ENCODE peak calls at places on chromosomes 5 and 9, in ten cellular contexts. Z, R, J, S, F, D, K, B, L and O are unnamed samples.

GRCh38 chr5:2027790-2028189 is 145.1 kb upstream of the IRX4 start:
- DNase-seq in Z (no peak), R (no peak), J (no peak), S (no peak), F (no peak), D (no peak), K (no peak), B (no peak), L (no peak), O (no peak)

GRCh38 chr5:68845121-68845520 is 248.7 kb upstream of the SLC30A5 start:
- DNase-seq in Z (no peak), R (no peak), J (no peak), S (no peak), F (no peak), D (peak; percentile 64), K (no peak), B (peak; percentile 15), L (peak; percentile 69), O (no peak)

GRCh38 chr5:123115020-123115419 is 26.0 kb downstream of the PRDM6 start:
- DNase-seq in Z (no peak), R (no peak), J (no peak), S (no peak), F (no peak), D (no peak), K (no peak), B (no peak), L (peak; percentile 19), O (no peak)

GRCh38 chr5:150139334-150139733 is 16.3 kb downstream of the PDGFRB start:
- DNase-seq in Z (no peak), R (no peak), J (no peak), S (no peak), F (no peak), D (no peak), K (no peak), B (peak; percentile 66), L (peak; percentile 60), O (no peak)

GRCh38 chr5:67966712-67967111 is 248.8 kb upstream of the PIK3R1 start:
- DNase-seq in Z (no peak), R (no peak), J (no peak), S (no peak), F (no peak), D (no peak), K (no peak), B (no peak), L (no peak), O (no peak)

GRCh38 chr5:82353522-82353921 is 75.4 kb upstream of the RPS23 start:
- DNase-seq in Z (no peak), R (no peak), J (no peak), S (no peak), F (no peak), D (no peak), K (no peak), B (no peak), L (no peak), O (no peak)

GRCh38 chr9:92807757-92808725 is 43.4 kb upstream of the BICD2 start:
- DNase-seq in Z (no peak), R (peak; percentile 53), J (no peak), S (no peak), F (peak; percentile 34), D (no peak), K (peak; percentile 76), B (no peak), L (peak; percentile 16), O (no peak)

GRCh38 chr5:59810041-59810440 is 83.5 kb downstream of the PDE4D start:
- DNase-seq in Z (peak; percentile 82), R (peak; percentile 81), J (peak; percentile 83), S (peak; percentile 67), F (peak; percentile 50), D (peak; percentile 55), K (peak; percentile 86), B (peak; percentile 83), L (peak; percentile 92), O (peak; percentile 83)

GRCh38 chr5:156475831-156476551 is 149.0 kb downstream of the SGCD start:
- DNase-seq in Z (peak; percentile 70), R (peak; percentile 60), J (no peak), S (no peak), F (no peak), D (no peak), K (no peak), B (peak; percentile 97), L (peak; percentile 93), O (no peak)

GRCh38 chr5:109876941-109877669 is 187.4 kb downstream of the MAN2A1 start:
- DNase-seq in Z (no peak), R (no peak), J (no peak), S (no peak), F (no peak), D (peak; percentile 94), K (no peak), B (peak; percentile 26), L (peak; percentile 74), O (no peak)

GRCh38 chr5:113421643-113422132 is 13.1 kb downstream of the TSSK1B start:
- DNase-seq in Z (no peak), R (no peak), J (no peak), S (no peak), F (no peak), D (no peak), K (no peak), B (no peak), L (no peak), O (no peak)
- TF ChIP-seq CTCF in Z (no peak), R (no peak), J (no peak), S (no peak), F (no peak), D (no peak), K (no peak), B (no peak), L (no peak), O (no peak)

GRCh38 chr9:89225587-89225986 is 47.0 kb upstream of the SHC3 start:
- DNase-seq in Z (no peak), R (no peak), J (no peak), S (no peak), F (no peak), D (no peak), K (no peak), B (peak; percentile 59), L (peak; percentile 5), O (no peak)

GRCh38 chr9:89223398-89223977 is 44.9 kb upstream of the SHC3 start:
- DNase-seq in Z (no peak), R (no peak), J (no peak), S (no peak), F (no peak), D (no peak), K (no peak), B (no peak), L (peak; percentile 14), O (no peak)

GRCh38 chr9:89226076-89226475 is 47.5 kb upstream of the SHC3 start:
- DNase-seq in Z (no peak), R (no peak), J (no peak), S (no peak), F (no peak), D (no peak), K (no peak), B (peak; percentile 18), L (no peak), O (no peak)
- H3K4me3 ChIP-seq in Z (no peak overlapping the region), R (no peak overlapping the region), J (no peak overlapping the region), S (no peak overlapping the region), F (no peak overlapping the region), D (no peak overlapping the region), K (no peak overlapping the region), B (no peak overlapping the region), L (no peak overlapping the region), O (no peak overlapping the region)

GRCh38 chr9:99855467-99856176 is 33.9 kb downstream of the NR4A3 start:
- DNase-seq in Z (no peak), R (no peak), J (no peak), S (no peak), F (no peak), D (no peak), K (no peak), B (no peak), L (no peak), O (no peak)
- TF ChIP-seq CTCF in Z (no peak), R (no peak), J (no peak), S (no peak), F (no peak), D (no peak), K (no peak), B (no peak), L (peak; percentile 3), O (no peak)

GRCh38 chr9:37324261-37324683 is 98.2 kb upstream of the GRHPR start:
- DNase-seq in Z (no peak), R (no peak), J (no peak), S (no peak), F (no peak), D (no peak), K (no peak), B (peak; percentile 34), L (peak; percentile 8), O (peak; percentile 61)
- H3K4me3 ChIP-seq in Z (no peak overlapping the region), R (no peak overlapping the region), J (no peak overlapping the region), S (no peak overlapping the region), F (no peak overlapping the region), D (no peak overlapping the region), K (no peak overlapping the region), B (no peak overlapping the region), L (no peak overlapping the region), O (peak overlapping the region; percentile 5)

GRCh38 chr5:141354900-141355469 is at the start of gene PCDHGA4:
- DNase-seq in Z (no peak), R (peak; percentile 44), J (no peak), S (no peak), F (no peak), D (no peak), K (no peak), B (peak; percentile 37), L (peak; percentile 56), O (no peak)
- TF ChIP-seq CTCF in Z (no peak), R (peak; percentile 43), J (peak; percentile 45), S (no peak), F (peak; percentile 48), D (peak; percentile 41), K (peak; percentile 25), B (peak; percentile 36), L (peak; percentile 14), O (peak; percentile 16)

DNA sequence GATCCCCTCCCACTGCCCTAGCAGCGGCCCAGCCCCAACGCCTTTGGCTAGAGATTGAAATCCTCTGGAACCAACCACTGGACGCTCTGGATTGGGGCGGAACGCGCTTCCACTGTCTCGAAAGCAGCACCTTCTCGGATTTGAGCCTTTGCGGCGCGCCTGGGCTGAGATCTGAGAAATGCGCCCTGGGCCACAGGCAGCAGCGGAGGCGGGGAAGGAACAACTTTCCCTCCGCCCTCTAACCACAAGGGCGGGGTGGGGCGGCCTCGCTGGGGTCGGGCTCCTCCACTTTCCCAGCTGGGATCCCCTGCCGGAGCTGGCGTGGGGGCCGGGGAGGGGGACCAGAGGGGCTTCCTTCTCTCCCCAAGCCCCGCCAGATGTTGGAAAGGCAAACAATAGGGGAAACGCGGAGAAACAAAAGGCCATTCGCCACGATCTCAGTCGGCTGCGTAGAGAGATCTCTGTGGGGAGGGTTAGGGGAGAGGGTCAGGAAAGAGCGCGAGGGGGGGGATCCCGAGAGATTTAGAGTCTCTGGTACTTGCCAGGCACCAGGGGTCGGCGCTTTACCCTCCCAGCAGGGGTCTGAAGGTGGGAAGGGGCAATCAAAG is 1.2 kb downstream of the MOB3B start:
- DNase-seq in Z (no peak), R (peak; percentile 87), J (peak; percentile 91), S (peak; percentile 74), F (peak; percentile 49), D (no peak), K (peak; percentile 92), B (peak; percentile 59), L (peak; percentile 77), O (peak; percentile 52)
- H3K4me3 ChIP-seq in Z (peak overlapping the region; percentile 70), R (peak overlapping the region; percentile 83), J (peak overlapping the region; percentile 86), S (peak overlapping the region; percentile 71), F (peak overlapping the region; percentile 67), D (peak overlapping the region; percentile 82), K (peak overlapping the region; percentile 75), B (peak overlapping the region; percentile 22), L (peak overlapping the region; percentile 65), O (peak overlapping the region; percentile 71)

GRCh38 chr9:950139-950538 is 26.3 kb upstream of the DMRT3 start:
- DNase-seq in Z (no peak), R (no peak), J (no peak), S (no peak), F (no peak), D (no peak), K (no peak), B (no peak), L (no peak), O (no peak)
- TF ChIP-seq CTCF in Z (no peak), R (no peak), J (no peak), S (no peak), F (no peak), D (no peak), K (no peak), B (no peak), L (no peak), O (no peak)